ENCODE peak calls at places on chromosomes 3 and 15, in five cellular contexts. A is PC-9, C is fibroblast of lung, P is neural progenitor cell, E is H1. S is an unnamed sample.

GRCh38 chr3:194468086-194468485 is 18.7 kb downstream of the ATP13A3 start:
- DNase-seq in A (no peak), P (no peak), E (no peak), C (peak; percentile 73), S (peak; percentile 47)

GRCh38 chr15:39869251-39869650 is 50.8 kb downstream of the GPR176 start:
- DNase-seq in P (no peak), A (no peak), C (no peak), E (no peak), S (no peak)

GRCh38 chr3:24151595-24151994 is 206.5 kb downstream of the NR1D2 start:
- DNase-seq in E (no peak), A (no peak), P (no peak), C (peak; percentile 52), S (no peak)

GRCh38 chr3:178352300-178353021 is 183.8 kb upstream of the KCNMB2 start:
- DNase-seq in C (peak; percentile 90), P (peak; percentile 34), A (no peak), E (peak; percentile 13), S (peak; percentile 63)

GRCh38 chr15:80568876-80569605 is 126.1 kb upstream of the ABHD17C start:
- DNase-seq in E (no peak), C (no peak), A (no peak), P (no peak), S (no peak)

GRCh38 chr3:62084558-62084957 is 288.8 kb downstream of the FEZF2 start:
- DNase-seq in E (no peak), P (no peak), A (peak; percentile 72), C (peak; percentile 80), S (no peak)

GRCh38 chr15:99976000-99976399 is 242.8 kb upstream of the LYSMD4 start:
- DNase-seq in P (no peak), E (no peak), C (no peak), A (no peak), S (no peak)

GRCh38 chr3:190429681-190430080 is 20.0 kb downstream of the TMEM207 start:
- DNase-seq in A (no peak), E (no peak), P (no peak), C (peak; percentile 56), S (peak; percentile 75)

GRCh38 chr3:112629425-112629824 is 11.5 kb downstream of the CCDC80 start:
- DNase-seq in A (no peak), E (no peak), P (no peak), C (peak; percentile 98), S (no peak)

GRCh38 chr15:74373731-74374647 is 6.5 kb upstream of the CYP11A1 start:
- DNase-seq in C (peak; percentile 80), P (peak; percentile 95), A (peak; percentile 73), E (peak; percentile 79), S (peak; percentile 35)

GRCh38 chr15:67783303-67783702 is 42.0 kb upstream of the SKOR1 start:
- DNase-seq in A (no peak), P (no peak), C (no peak), E (no peak), S (no peak)

GRCh38 chr15:69116391-69116790 is 44.0 kb upstream of the GLCE start:
- DNase-seq in C (no peak), A (no peak), P (no peak), E (no peak), S (no peak)

GRCh38 chr3:147797095-147797494 is 387.9 kb downstream of the ZIC1 start:
- DNase-seq in A (no peak), E (no peak), C (peak; percentile 34), P (no peak), S (no peak)

GRCh38 chr15:51076898-51077564 is 17.7 kb downstream of the TNFAIP8L3 start:
- DNase-seq in C (peak; percentile 74), E (no peak), A (no peak), P (no peak), S (no peak)

GRCh38 chr3:138726966-138727365 is 107.8 kb downstream of the PIK3CB start:
- DNase-seq in A (no peak), C (peak; percentile 69), P (no peak), E (no peak), S (no peak)

GRCh38 chr15:42084465-42085235 is 9.7 kb downstream of the PLA2G4D start:
- DNase-seq in E (peak; percentile 65), P (peak; percentile 76), A (peak; percentile 91), C (peak; percentile 25), S (no peak)

GRCh38 chr3:114057011-114057347 is 442 bp downstream of the QTRT2 start:
- DNase-seq in A (no peak), C (no peak), P (no peak), E (no peak), S (no peak)

GRCh38 chr3:32432711-32433530 is 41.3 kb downstream of the CMTM7 start:
- DNase-seq in A (no peak), E (no peak), C (no peak), P (no peak), S (no peak)
- H3K27ac ChIP-seq in A (no peak overlapping the region), E (no peak overlapping the region), C (no peak overlapping the region), P (no peak overlapping the region), S (no peak overlapping the region)

GRCh38 chr3:12287727-12288465 is 974 bp upstream of the PPARG start:
- DNase-seq in A (no peak), C (peak; percentile 29), P (peak; percentile 78), E (no peak), S (no peak)
- TF ChIP-seq EZH2 in A (no peak), C (peak; percentile 53), P (peak; percentile 71), E (peak; percentile 64), S (no peak)

GRCh38 chr15:25435474-25436243 is 3.2 kb downstream of the UBE3A start:
- DNase-seq in P (no peak), A (no peak), E (no peak), C (no peak), S (no peak)
- H3K9me3 ChIP-seq in P (no peaks in the 10 kb centered on the region), A (no peaks in the 10 kb centered on the region), E (no peaks in the 10 kb centered on the region), C (no peaks in the 10 kb centered on the region), S (peaks cover 24% of the 10 kb centered on the region)

GRCh38 chr15:76175442-76175841 is 115.7 kb downstream of the TMEM266 start:
- DNase-seq in A (no peak), P (no peak), E (no peak), C (no peak), S (no peak)

GRCh38 chr15:76170426-76170800 is 110.6 kb downstream of the TMEM266 start:
- DNase-seq in P (no peak), C (no peak), A (no peak), E (no peak), S (no peak)

GRCh38 chr15:76174654-76175053 is 114.9 kb downstream of the TMEM266 start:
- DNase-seq in C (no peak), E (no peak), P (no peak), A (no peak), S (no peak)

GRCh38 chr15:76173317-76173834 is 113.6 kb downstream of the TMEM266 start:
- DNase-seq in E (no peak), A (no peak), P (no peak), C (no peak), S (no peak)

DNA sequence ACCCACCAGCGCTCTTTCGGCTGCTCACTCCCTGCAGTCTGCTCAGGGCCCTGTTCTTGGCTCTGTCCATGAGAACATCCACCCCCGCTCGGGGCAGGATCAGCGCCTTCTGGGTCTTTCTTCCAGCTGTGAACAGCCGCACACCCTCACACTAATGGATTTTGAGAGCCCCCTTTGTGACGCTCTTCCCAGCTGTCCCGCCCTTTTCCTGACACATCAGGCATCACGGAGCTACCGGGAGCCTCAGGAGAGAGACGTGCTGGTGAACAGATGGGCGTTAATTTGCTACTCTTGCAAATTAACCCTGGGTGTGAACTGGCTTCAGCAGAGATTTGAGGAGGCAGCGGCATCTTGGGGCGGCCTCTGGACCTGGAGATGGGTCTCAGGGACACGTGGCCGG is 113.0 kb downstream of the TMEM266 start:
- DNase-seq in P (no peak), E (no peak), C (no peak), A (no peak), S (no peak)
- H3K27ac ChIP-seq in P (no peak overlapping the region), E (no peak overlapping the region), C (no peak overlapping the region), A (no peak overlapping the region), S (no peak overlapping the region)

GRCh38 chr3:18423401-18424212 is 1.5 kb downstream of the SATB1 start:
- DNase-seq in A (peak; percentile 39), C (peak; percentile 67), P (peak; percentile 41), E (no peak), S (no peak)
- TF ChIP-seq EZH2 in A (no peak), C (no peak), P (no peak), E (no peak), S (no peak)

GRCh38 chr3:40172560-40172959 is 136.9 kb upstream of the EIF1B start:
- DNase-seq in E (no peak), C (no peak), P (no peak), A (no peak), S (no peak)

GRCh38 chr3:40170395-40170794 is 139.1 kb upstream of the EIF1B start:
- DNase-seq in A (no peak), E (no peak), P (no peak), C (no peak), S (no peak)

GRCh38 chr3:40166997-40167396 is 142.5 kb upstream of the EIF1B start:
- DNase-seq in C (no peak), P (peak; percentile 6), A (no peak), E (no peak), S (no peak)

GRCh38 chr3:40169983-40170382 is 139.5 kb upstream of the EIF1B start:
- DNase-seq in C (no peak), P (no peak), A (no peak), E (no peak), S (no peak)

GRCh38 chr3:40167958-40168357 is 141.5 kb upstream of the EIF1B start:
- DNase-seq in P (no peak), A (no peak), E (no peak), C (no peak), S (no peak)
- H3K9me3 ChIP-seq in P (no peaks in the 10 kb centered on the region), A (no peaks in the 10 kb centered on the region), E (no peaks in the 10 kb centered on the region), C (no peaks in the 10 kb centered on the region), S (no peaks in the 10 kb centered on the region)

GRCh38 chr3:42884324-42884723 is 8.6 kb upstream of the CYP8B1 start:
- DNase-seq in A (peak; percentile 69), P (no peak), E (no peak), C (no peak), S (no peak)

GRCh38 chr3:42876940-42877720 is 1.5 kb upstream of the CYP8B1 start:
- DNase-seq in C (no peak), E (no peak), P (no peak), A (no peak), S (no peak)

GRCh38 chr3:42876401-42876800 is 722 bp upstream of the CYP8B1 start:
- DNase-seq in A (no peak), P (no peak), C (no peak), E (no peak), S (no peak)

GRCh38 chr3:42880183-42880582 is 4.5 kb upstream of the CYP8B1 start:
- DNase-seq in P (no peak), A (no peak), E (no peak), C (no peak), S (no peak)

GRCh38 chr3:42880601-42881451 is 5.1 kb upstream of the CYP8B1 start:
- DNase-seq in C (peak; percentile 77), P (peak; percentile 94), A (peak; percentile 47), E (peak; percentile 74), S (no peak)
- H3K27ac ChIP-seq in C (peak overlapping the region; percentile 19), P (no peak overlapping the region), A (no peak overlapping the region), E (no peak overlapping the region), S (no peak overlapping the region)

DNA sequence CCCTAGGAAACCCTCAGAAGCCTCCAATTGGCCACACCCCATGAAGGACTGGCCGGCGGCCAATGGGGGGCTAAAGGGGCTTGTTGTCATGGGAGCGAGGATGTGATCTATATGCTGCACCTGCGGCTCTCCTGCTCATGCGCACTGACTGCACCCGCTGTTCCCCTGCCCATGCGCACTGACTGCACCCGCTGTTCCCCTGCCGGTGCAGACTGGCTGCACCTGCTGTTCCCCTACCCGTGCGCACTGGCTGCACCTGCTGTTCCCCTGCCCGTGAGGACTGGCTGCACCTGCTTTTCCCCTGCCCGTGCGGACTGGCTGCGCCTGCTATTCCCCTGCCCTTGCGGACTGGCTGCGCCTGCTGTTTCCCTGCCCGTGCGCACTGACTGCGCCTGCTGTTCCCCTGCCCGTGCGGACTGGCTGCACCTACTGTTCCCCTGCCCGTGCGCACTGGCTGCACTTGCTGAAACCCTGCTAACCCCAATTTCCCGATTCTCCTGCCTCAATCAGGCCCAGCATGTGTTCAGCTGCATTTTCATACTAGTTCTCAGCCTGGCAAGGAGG is 16.8 kb upstream of the MCCC1 start:
- DNase-seq in A (no peak), E (peak; percentile 90), C (no peak), P (peak; percentile 97), S (no peak)
- TF ChIP-seq EZH2 in A (no peak), E (no peak), C (peak; percentile 29), P (peak; percentile 83), S (no peak)